ENCODE peak calls at places on chromosomes 4 and X, in four cellular contexts. One of them, this sample, is unnamed.

GRCh38 chrX:65920620-65921019 is 119.3 kb downstream of the VSIG4 start:
- DNase-seq in HepG2: no peak
- DNase-seq in K562: no peak
- DNase-seq in WTC11: no peak
- DNase-seq in this sample: no peak

GRCh38 chrX:96619588-96619987 is 65.1 kb upstream of the DIAPH2 start:
- DNase-seq in K562: no peak
- DNase-seq in HepG2: no peak
- DNase-seq in WTC11: no peak
- DNase-seq in this sample: no peak

GRCh38 chr4:57443308-57444243 is 333.4 kb upstream of the IGFBP7 start:
- DNase-seq in K562: no peak
- DNase-seq in WTC11: no peak
- DNase-seq in HepG2: no peak
- DNase-seq in this sample: no peak

GRCh38 chrX:93875621-93876282 is 201.7 kb downstream of the FAM133A start:
- DNase-seq in HepG2: no peak
- DNase-seq in K562: no peak
- DNase-seq in WTC11: no peak
- DNase-seq in this sample: no peak

GRCh38 chr4:23422878-23423277 is 467.0 kb downstream of the PPARGC1A start:
- DNase-seq in WTC11: no peak
- DNase-seq in HepG2: no peak
- DNase-seq in K562: no peak
- DNase-seq in this sample: no peak

GRCh38 chr4:154807042-154807630 is 26.1 kb downstream of the RBM46 start:
- DNase-seq in WTC11: no peak
- DNase-seq in K562: peak
- DNase-seq in HepG2: peak
- DNase-seq in this sample: peak

GRCh38 chr4:149223659-149224058 is 592.0 kb downstream of the IQCM start:
- DNase-seq in HepG2: no peak
- DNase-seq in WTC11: no peak
- DNase-seq in K562: no peak
- DNase-seq in this sample: no peak

GRCh38 chr4:139728840-139729239 is 63.2 kb downstream of the MGST2 start:
- DNase-seq in WTC11: no peak
- DNase-seq in K562: no peak
- DNase-seq in HepG2: peak
- DNase-seq in this sample: no peak

GRCh38 chr4:78645853-78646757 is 94.5 kb downstream of the ANXA3 start:
- DNase-seq in WTC11: no peak
- DNase-seq in K562: peak
- DNase-seq in HepG2: peak
- DNase-seq in this sample: no peak

GRCh38 chr4:57682275-57682674 is 572.1 kb upstream of the IGFBP7 start:
- DNase-seq in HepG2: no peak
- DNase-seq in K562: no peak
- DNase-seq in WTC11: no peak
- DNase-seq in this sample: no peak

GRCh38 chr4:73967891-73968290 is 13.9 kb downstream of the PF4 start:
- DNase-seq in HepG2: no peak
- DNase-seq in WTC11: no peak
- DNase-seq in K562: no peak
- DNase-seq in this sample: no peak

GRCh38 chrX:16577483-16578029 is 72.4 kb upstream of the S100G start:
- DNase-seq in HepG2: no peak
- DNase-seq in WTC11: no peak
- DNase-seq in K562: no peak
- DNase-seq in this sample: no peak

GRCh38 chr4:10721616-10722015 is 37.0 kb upstream of the CLNK start:
- DNase-seq in HepG2: no peak
- DNase-seq in WTC11: no peak
- DNase-seq in K562: no peak
- DNase-seq in this sample: no peak

GRCh38 chr4:8212606-8213005 is 13.5 kb downstream of the SH3TC1 start:
- DNase-seq in K562: no peak
- DNase-seq in WTC11: no peak
- DNase-seq in HepG2: no peak
- DNase-seq in this sample: no peak
- TF ChIP-seq CBFB in K562: no peak
- TF ChIP-seq CBFB in WTC11: no peak
- TF ChIP-seq CBFB in HepG2: no peak
- TF ChIP-seq CBFB in this sample: no peak

DNA sequence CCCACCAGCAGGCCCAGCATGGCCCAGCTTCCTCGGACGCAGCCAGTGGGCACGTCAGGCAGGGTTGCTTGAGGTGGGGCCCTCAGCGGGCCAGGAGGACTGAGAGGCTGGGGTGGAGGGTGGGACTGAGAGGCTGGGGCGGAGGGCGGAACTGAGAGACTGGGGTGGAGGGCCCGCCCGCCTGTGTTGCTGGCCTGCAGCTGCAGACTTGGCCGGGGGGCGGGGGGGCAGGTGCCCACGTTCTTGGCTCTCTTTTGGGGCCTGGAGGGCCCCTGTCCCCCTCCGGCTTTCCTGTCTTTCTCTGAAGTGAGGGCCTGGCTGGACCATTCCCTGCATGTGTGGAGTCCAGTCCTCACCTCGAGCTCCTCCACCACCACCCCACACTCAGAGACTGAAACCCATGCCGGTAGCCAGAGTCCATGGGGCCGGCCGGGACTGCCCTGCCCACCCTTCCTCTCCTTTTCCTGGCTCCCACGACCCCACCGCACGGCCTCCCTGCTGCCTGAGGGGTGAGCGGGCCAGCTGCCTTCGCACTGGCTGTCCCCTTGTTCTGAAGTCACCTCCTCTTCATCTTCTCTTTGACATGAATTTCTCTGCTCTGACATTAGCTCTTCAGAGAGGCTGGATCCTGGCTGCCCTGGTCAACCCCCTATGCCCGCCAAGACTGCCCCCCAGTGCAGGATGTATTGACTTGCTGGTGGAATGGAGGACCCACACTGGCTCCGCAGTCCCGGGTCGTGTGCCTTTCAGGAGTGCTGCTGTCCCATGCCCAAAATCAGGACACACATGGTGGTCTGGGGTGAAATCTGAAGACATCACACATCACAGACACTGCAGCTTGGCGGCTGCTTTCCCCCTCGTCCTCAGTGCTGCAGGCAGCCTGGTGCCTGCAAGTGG is 10.1 kb upstream of the NKX1-1 start:
- DNase-seq in WTC11: no peak
- DNase-seq in K562: peak
- DNase-seq in HepG2: no peak
- DNase-seq in this sample: no peak
- TF ChIP-seq CBFB in WTC11: no peak
- TF ChIP-seq CBFB in K562: no peak
- TF ChIP-seq CBFB in HepG2: no peak
- TF ChIP-seq CBFB in this sample: no peak

GRCh38 chr4:87559090-87559837 is 30.1 kb upstream of the SPARCL1 start:
- DNase-seq in K562: no peak
- DNase-seq in WTC11: peak
- DNase-seq in HepG2: no peak
- DNase-seq in this sample: peak
- TF ChIP-seq CBFB in K562: no peak
- TF ChIP-seq CBFB in WTC11: no peak
- TF ChIP-seq CBFB in HepG2: no peak
- TF ChIP-seq CBFB in this sample: no peak

GRCh38 chr4:86334020-86334750 is 25.7 kb downstream of the MAPK10 start:
- DNase-seq in WTC11: no peak
- DNase-seq in K562: no peak
- DNase-seq in HepG2: no peak
- DNase-seq in this sample: no peak

GRCh38 chr4:86344127-86344526 is 15.7 kb downstream of the MAPK10 start:
- DNase-seq in K562: no peak
- DNase-seq in HepG2: no peak
- DNase-seq in WTC11: no peak
- DNase-seq in this sample: no peak

GRCh38 chr4:86333236-86333635 is 26.6 kb downstream of the MAPK10 start:
- DNase-seq in WTC11: no peak
- DNase-seq in K562: no peak
- DNase-seq in HepG2: no peak
- DNase-seq in this sample: no peak

GRCh38 chr4:86338521-86338920 is 21.3 kb downstream of the MAPK10 start:
- DNase-seq in HepG2: no peak
- DNase-seq in K562: no peak
- DNase-seq in WTC11: no peak
- DNase-seq in this sample: no peak

DNA sequence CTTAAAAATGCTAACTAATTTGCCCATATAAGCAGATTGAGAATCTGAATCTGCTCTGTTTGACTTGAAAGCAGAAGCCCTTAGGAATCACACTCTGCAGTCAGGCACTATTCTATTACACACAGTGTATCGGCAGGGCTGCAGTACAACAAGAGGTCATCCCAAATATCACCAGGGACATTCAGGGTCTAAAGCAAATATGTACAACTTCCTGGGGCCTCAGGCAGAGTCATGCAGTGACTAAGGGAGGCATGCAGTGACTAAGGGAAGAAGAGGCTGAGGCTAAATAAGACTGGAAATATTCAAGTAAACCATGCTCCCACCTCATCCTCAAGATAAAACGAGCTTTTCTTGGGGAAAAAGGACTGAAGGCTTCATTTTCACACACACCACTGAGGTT is 20.9 kb downstream of the MAPK10 start:
- DNase-seq in WTC11: no peak
- DNase-seq in K562: no peak
- DNase-seq in HepG2: no peak
- DNase-seq in this sample: no peak
- TF ChIP-seq CBFB in WTC11: no peak
- TF ChIP-seq CBFB in K562: no peak
- TF ChIP-seq CBFB in HepG2: no peak
- TF ChIP-seq CBFB in this sample: no peak

GRCh38 chr4:165794834-165795233 is 78.2 kb upstream of the TLL1 start:
- DNase-seq in K562: no peak
- DNase-seq in WTC11: no peak
- DNase-seq in HepG2: no peak
- DNase-seq in this sample: no peak

GRCh38 chr4:165803005-165803404 is 70.0 kb upstream of the TLL1 start:
- DNase-seq in HepG2: no peak
- DNase-seq in K562: no peak
- DNase-seq in WTC11: no peak
- DNase-seq in this sample: no peak

GRCh38 chr4:165802452-165802851 is 70.6 kb upstream of the TLL1 start:
- DNase-seq in HepG2: no peak
- DNase-seq in K562: no peak
- DNase-seq in WTC11: no peak
- DNase-seq in this sample: no peak

DNA sequence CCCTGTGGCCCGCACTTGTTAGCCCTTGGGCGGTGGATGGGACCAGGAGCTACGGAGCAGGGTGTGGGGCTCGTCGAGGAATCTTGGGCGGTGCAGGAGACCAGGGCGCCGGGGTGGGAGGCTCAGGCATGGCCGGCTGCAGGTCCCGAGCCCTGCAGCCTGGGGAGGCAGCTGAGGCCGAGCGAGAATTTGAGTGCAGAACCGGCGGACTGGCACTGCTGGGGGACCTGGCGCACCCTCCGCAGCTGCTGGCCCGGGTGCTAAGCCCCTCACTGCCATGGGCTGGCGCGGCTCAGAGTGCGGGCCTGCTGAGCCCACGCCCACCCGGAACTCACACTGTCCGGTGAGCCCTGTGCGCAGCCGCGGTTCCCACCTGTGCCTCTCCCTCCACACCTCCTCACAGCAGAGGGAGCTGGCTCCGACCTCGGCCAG is 73.6 kb upstream of the TLL1 start:
- DNase-seq in K562: no peak
- DNase-seq in HepG2: no peak
- DNase-seq in WTC11: no peak
- DNase-seq in this sample: no peak
- TF ChIP-seq CBFB in K562: no peak
- TF ChIP-seq CBFB in HepG2: no peak
- TF ChIP-seq CBFB in WTC11: no peak
- TF ChIP-seq CBFB in this sample: no peak

DNA sequence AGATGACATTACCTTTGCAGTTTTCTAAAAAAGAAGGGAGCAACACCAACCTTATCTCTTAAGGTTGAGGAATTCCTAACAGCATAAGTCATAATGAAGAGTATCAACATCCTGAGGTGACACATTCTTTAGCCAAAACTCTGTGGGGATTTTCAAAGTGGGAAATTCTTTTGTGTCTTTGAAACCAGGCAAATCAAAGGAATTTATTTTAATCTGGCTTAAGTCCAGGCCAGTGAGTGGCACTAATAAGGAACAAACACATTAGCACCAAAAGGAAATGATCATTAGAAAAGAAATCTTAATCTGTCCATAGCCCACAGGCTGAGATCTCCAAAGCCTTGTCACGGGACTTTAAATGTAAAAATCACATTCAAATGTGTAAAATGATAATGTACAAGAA is 110.1 kb downstream of the LARP7 start:
- DNase-seq in HepG2: peak
- DNase-seq in K562: no peak
- DNase-seq in WTC11: no peak
- DNase-seq in this sample: no peak
- TF ChIP-seq CBFB in HepG2: no peak
- TF ChIP-seq CBFB in K562: no peak
- TF ChIP-seq CBFB in WTC11: no peak
- TF ChIP-seq CBFB in this sample: no peak

DNA sequence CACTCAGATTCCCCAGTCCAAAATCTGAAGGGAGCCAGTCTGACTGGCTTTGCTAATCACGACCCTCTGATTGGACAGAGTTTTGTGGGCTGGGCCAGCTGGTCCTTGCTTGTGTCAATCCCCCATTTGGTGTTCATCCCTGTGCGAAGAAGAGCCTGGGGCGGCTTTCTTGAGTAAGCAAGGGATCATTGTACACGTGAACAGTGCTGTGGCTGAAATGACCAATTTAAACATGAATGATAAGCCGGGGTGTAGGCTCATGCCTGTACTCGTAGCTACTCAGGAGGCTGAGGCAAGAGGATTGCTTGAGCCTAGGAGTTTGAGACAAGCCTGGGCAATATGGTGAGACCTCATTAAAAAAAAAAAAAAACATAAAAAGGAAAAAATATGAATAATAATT is 379.1 kb downstream of the RAPGEF2 start:
- DNase-seq in K562: no peak
- DNase-seq in HepG2: no peak
- DNase-seq in WTC11: no peak
- DNase-seq in this sample: no peak
- TF ChIP-seq CBFB in K562: no peak
- TF ChIP-seq CBFB in HepG2: no peak
- TF ChIP-seq CBFB in WTC11: no peak
- TF ChIP-seq CBFB in this sample: no peak

DNA sequence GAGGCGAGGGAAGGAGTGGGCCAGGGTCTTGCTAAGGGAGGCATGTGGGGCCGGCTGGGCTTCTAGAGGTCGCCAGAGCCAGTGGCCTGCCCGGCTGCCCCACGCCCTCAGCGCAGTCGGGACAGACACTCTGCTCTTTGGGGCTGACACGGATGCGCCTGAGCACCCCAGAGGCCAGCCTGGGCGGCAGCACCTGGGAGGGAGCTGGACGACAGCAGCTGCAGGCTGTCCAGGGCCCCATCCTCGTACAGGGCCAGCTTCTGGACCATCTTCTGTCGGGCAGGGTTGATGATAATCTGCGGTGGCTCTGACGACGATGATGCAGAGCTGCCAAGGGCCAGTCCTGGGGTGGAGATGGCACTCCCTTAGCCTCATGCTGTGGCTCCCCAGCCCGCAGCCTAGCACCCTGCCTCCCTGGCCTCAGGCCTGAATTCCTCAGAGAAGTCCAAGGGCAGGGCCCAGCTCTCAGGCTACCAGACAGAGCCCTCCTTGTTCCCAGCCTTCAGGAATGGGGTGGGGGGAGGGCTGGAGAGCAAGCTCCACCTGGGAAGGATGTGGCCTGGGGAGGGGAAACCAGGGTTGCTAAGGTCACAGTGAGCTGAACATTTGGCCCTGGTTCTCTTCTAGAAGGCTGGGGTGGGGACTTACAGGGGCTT is 7.2 kb downstream of the IRAK1 start:
- DNase-seq in HepG2: peak
- DNase-seq in K562: no peak
- DNase-seq in WTC11: no peak
- DNase-seq in this sample: no peak
- TF ChIP-seq CBFB in HepG2: no peak
- TF ChIP-seq CBFB in K562: no peak
- TF ChIP-seq CBFB in WTC11: no peak
- TF ChIP-seq CBFB in this sample: no peak

This sample was measured in GM12878.